ENCODE peak calls at places on chromosomes 1 and 21, in four cellular contexts. Z is anterior cingulate cortex, U is NAMALWA, C is germinal center. E is an unnamed sample.

GRCh38 chr1:241423541-241424479 is 66.8 kb upstream of the RGS7 start:
- DNase-seq in C (peak; percentile 40), U (no peak), Z (peak; percentile 55), E (peak; percentile 19)

GRCh38 chr1:117339866-117340357 is 27.3 kb upstream of the MAN1A2 start:
- DNase-seq in Z (no peak), U (peak; percentile 32), C (no peak), E (no peak)

GRCh38 chr1:84174051-84174556 is 30.0 kb downstream of the PRKACB start:
- DNase-seq in C (no peak), U (no peak), Z (no peak), E (no peak)

GRCh38 chr1:169308313-169309039 is 59.1 kb downstream of the NME7 start:
- DNase-seq in U (no peak), Z (no peak), C (no peak), E (no peak)

GRCh38 chr1:181152892-181153633 is 64.6 kb downstream of the IER5 start:
- DNase-seq in Z (peak; percentile 41), U (peak; percentile 94), C (peak; percentile 72), E (peak; percentile 68)

GRCh38 chr1:84344286-84344685 is 42.8 kb downstream of the SAMD13 start:
- DNase-seq in Z (no peak), U (no peak), C (no peak), E (no peak)

GRCh38 chr1:46461017-46461808 is 28.4 kb upstream of the DMBX1 start:
- DNase-seq in C (no peak), Z (no peak), U (no peak), E (no peak)

GRCh38 chr1:108636876-108637275 is 24.0 kb downstream of the HENMT1 start:
- DNase-seq in U (no peak), Z (no peak), C (no peak), E (no peak)

GRCh38 chr1:67280696-67281095 is 27.0 kb upstream of the IL12RB2 start:
- DNase-seq in Z (no peak), C (no peak), U (no peak), E (no peak)

GRCh38 chr1:168468042-168468809 is 75.6 kb downstream of the XCL2 start:
- DNase-seq in U (no peak), C (no peak), Z (no peak), E (no peak)

GRCh38 chr21:45108808-45109800 is 34.7 kb downstream of the ADARB1 start:
- DNase-seq in U (no peak), Z (no peak), C (no peak), E (peak; percentile 51)

GRCh38 chr1:85244271-85245053 is 15.0 kb downstream of the C1orf52 start:
- DNase-seq in Z (no peak), U (no peak), C (no peak), E (no peak)

GRCh38 chr21:38925923-38926322 is 120.2 kb downstream of the ETS2 start:
- DNase-seq in Z (peak; percentile 13), U (no peak), C (no peak), E (no peak)

GRCh38 chr1:65959896-65960295 is 167.2 kb downstream of the PDE4B start:
- DNase-seq in C (no peak), U (no peak), Z (no peak), E (no peak)

GRCh38 chr1:222791006-222791710 is 23.7 kb upstream of the DISP1 start:
- DNase-seq in U (no peak), Z (no peak), C (no peak), E (no peak)

GRCh38 chr1:231931846-231932454 is 305.4 kb downstream of the DISC1 start:
- DNase-seq in C (peak; percentile 24), U (peak; percentile 74), Z (no peak), E (no peak)

GRCh38 chr1:112937495-112937894 is 18.5 kb downstream of the SLC16A1 start:
- DNase-seq in Z (no peak), C (no peak), U (no peak), E (no peak)

GRCh38 chr1:222373216-222373615 is 174.7 kb downstream of the HHIPL2 start:
- DNase-seq in Z (no peak), C (no peak), U (peak; percentile 1), E (no peak)

GRCh38 chr1:17212009-17212408 is 7.1 kb downstream of the PADI1 start:
- DNase-seq in C (no peak), Z (no peak), U (no peak), E (no peak)

GRCh38 chr1:15114884-15115283 is 38.7 kb upstream of the TMEM51 start:
- DNase-seq in C (no peak), Z (no peak), U (no peak), E (no peak)

GRCh38 chr1:99595441-99595840 is 50.5 kb upstream of the PALMD start:
- DNase-seq in Z (no peak), U (no peak), C (no peak), E (no peak)

GRCh38 chr1:40712997-40713396 is 21.5 kb downstream of the NFYC start:
- DNase-seq in C (peak; percentile 62), Z (no peak), U (peak; percentile 76), E (peak; percentile 92)

GRCh38 chr1:43451157-43451591 is 2.6 kb downstream of the HYI start:
- DNase-seq in U (no peak), C (no peak), Z (no peak), E (no peak)

GRCh38 chr1:222974496-222974895 is 159.7 kb downstream of the DISP1 start:
- DNase-seq in Z (no peak), U (no peak), C (no peak), E (no peak)

GRCh38 chr1:174135200-174135599 is 24.1 kb upstream of the RABGAP1L start:
- DNase-seq in U (no peak), Z (no peak), C (no peak), E (no peak)

GRCh38 chr1:194289569-194290266 is 1103.3 kb upstream of the B3GALT2 start:
- DNase-seq in Z (no peak), C (peak; percentile 68), U (peak; percentile 93), E (peak; percentile 88)

GRCh38 chr1:38615680-38616079 is 243.9 kb downstream of the RRAGC start:
- DNase-seq in Z (no peak), C (no peak), U (no peak), E (no peak)

GRCh38 chr1:43421976-43422750 is 31.6 kb downstream of the HYI start:
- DNase-seq in U (no peak), Z (no peak), C (no peak), E (no peak)

GRCh38 chr1:119318466-119319309 is 49.9 kb upstream of the HAO2 start:
- DNase-seq in C (no peak), U (no peak), Z (no peak), E (no peak)

GRCh38 chr1:18651727-18652126 is 21.1 kb downstream of the PAX7 start:
- DNase-seq in Z (no peak), C (no peak), U (no peak), E (no peak)

GRCh38 chr1:110962892-110963665 is 643 bp downstream of the LRIF1 start:
- DNase-seq in U (peak; percentile 79), Z (peak; percentile 62), C (peak; percentile 63), E (peak; percentile 55)

GRCh38 chr1:1558591-1558990 is 16.1 kb downstream of the SSU72 start:
- DNase-seq in U (no peak), C (no peak), Z (no peak), E (no peak)

GRCh38 chr1:147851149-147851548 is 51.4 kb upstream of the GJA8 start:
- DNase-seq in U (no peak), C (no peak), Z (no peak), E (no peak)

GRCh38 chr1:203381151-203381751 is 30.3 kb upstream of the FMOD start:
- DNase-seq in U (peak; percentile 74), Z (no peak), C (peak; percentile 70), E (peak; percentile 76)

GRCh38 chr1:113593550-113594288 is 165.6 kb downstream of the PHTF1 start:
- DNase-seq in Z (no peak), C (no peak), U (no peak), E (no peak)

GRCh38 chr1:223233410-223234163 is 90.5 kb upstream of the TLR5 start:
- DNase-seq in Z (peak; percentile 41), C (no peak), U (no peak), E (no peak)

GRCh38 chr1:199780948-199781347 is 246.6 kb upstream of the NR5A2 start:
- DNase-seq in Z (no peak), U (no peak), C (no peak), E (no peak)

E was measured in naive B cell.